ENCODE peak calls at places on chromosomes 12 and 14, in eight cellular contexts. T, E, M, O, I, J, H and U are unnamed samples.

GRCh38 chr12:77893918-77894317 is 63.2 kb downstream of the NAV3 start:
- DNase-seq in E (no peak), T (no peak), J (peak), I (peak), H (peak), M (no peak), O (no peak), U (no peak)

GRCh38 chr14:64937821-64938193 is 4.7 kb downstream of the GPX2 start:
- DNase-seq in M (no peak), O (no peak), T (no peak), J (no peak), E (no peak), I (no peak), H (peak), U (no peak)

GRCh38 chr14:58808828-58809227 is 171.1 kb downstream of the DACT1 start:
- DNase-seq in M (no peak), I (no peak), J (peak), E (no peak), O (no peak), T (peak), H (peak), U (peak)

GRCh38 chr12:80848858-80849257 is 88.9 kb downstream of the LIN7A start:
- DNase-seq in E (no peak), O (no peak), M (no peak), H (no peak), T (no peak), I (no peak), J (no peak), U (no peak)

GRCh38 chr12:13602217-13602616 is 379.2 kb downstream of the GRIN2B start:
- DNase-seq in M (no peak), J (no peak), O (no peak), H (no peak), E (no peak), I (no peak), T (no peak), U (no peak)

GRCh38 chr12:11684393-11684792 is 34.9 kb downstream of the ETV6 start:
- DNase-seq in M (no peak), H (no peak), E (no peak), O (no peak), I (no peak), J (no peak), T (no peak), U (no peak)

GRCh38 chr12:106914796-106915634 is 40.7 kb upstream of the TMEM263 start:
- DNase-seq in J (no peak), E (no peak), T (no peak), H (no peak), I (no peak), M (no peak), O (no peak), U (no peak)

GRCh38 chr12:68393398-68393797 is 61.2 kb upstream of the MDM1 start:
- DNase-seq in E (no peak), M (no peak), I (no peak), O (no peak), T (no peak), J (no peak), H (peak), U (no peak)

GRCh38 chr12:52268212-52268611 is 6.2 kb upstream of the KRT86 start:
- DNase-seq in H (no peak), T (no peak), M (no peak), E (no peak), I (no peak), J (no peak), O (no peak), U (no peak)

GRCh38 chr12:50686976-50687375 is 76.9 kb upstream of the ATF1 start:
- DNase-seq in T (no peak), H (no peak), M (no peak), E (no peak), I (no peak), O (no peak), J (no peak), U (no peak)

GRCh38 chr12:124756151-124756550 is 107.5 kb downstream of the SCARB1 start:
- DNase-seq in E (no peak), M (no peak), J (no peak), I (no peak), H (no peak), O (no peak), T (no peak), U (no peak)

GRCh38 chr12:47757840-47758583 is 668 bp downstream of the RAPGEF3 start:
- DNase-seq in M (no peak), O (no peak), T (no peak), I (no peak), E (peak), J (no peak), H (no peak), U (peak)

GRCh38 chr14:28767239-28767850 is 758 bp downstream of the FOXG1 start:
- DNase-seq in O (no peak), M (no peak), H (no peak), E (no peak), I (no peak), T (no peak), J (no peak), U (no peak)

GRCh38 chr14:30077946-30078345 is 150.3 kb upstream of the PRKD1 start:
- DNase-seq in O (no peak), M (no peak), H (no peak), I (no peak), J (no peak), E (no peak), T (no peak), U (no peak)

GRCh38 chr14:91237219-91237618 is 7.3 kb downstream of the GPR68 start:
- DNase-seq in J (no peak), E (no peak), I (no peak), O (peak), M (no peak), T (no peak), H (peak), U (no peak)

GRCh38 chr14:95507174-95507573 is 9.3 kb downstream of the SYNE3 start:
- DNase-seq in T (no peak), M (no peak), H (peak), J (no peak), I (no peak), O (no peak), E (peak), U (peak)

GRCh38 chr12:93229494-93230310 is 148.0 kb upstream of the NUDT4 start:
- DNase-seq in O (peak), J (no peak), I (no peak), T (no peak), H (peak), E (no peak), M (no peak), U (no peak)

GRCh38 chr12:75974323-75975273 is 57.0 kb downstream of the PHLDA1 start:
- DNase-seq in M (no peak), H (no peak), J (no peak), E (no peak), I (no peak), T (no peak), O (no peak), U (no peak)

GRCh38 chr12:63802012-63802608 is 22.4 kb downstream of the RXYLT1 start:
- DNase-seq in O (no peak), M (no peak), H (peak), I (no peak), E (no peak), J (peak), T (peak), U (no peak)